ENCODE peak calls at places on chromosomes 11 and 22, in nine cellular contexts. One of them, this sample, is unnamed.

GRCh38 chr22:22911327-22912134 is 23.9 kb downstream of the IGLL5 start:
- DNase-seq in DND-41: no peak
- DNase-seq in brain microvascular endothelial cell: no peak
- DNase-seq in psoas muscle: no peak
- DNase-seq in PC-9: no peak
- DNase-seq in pancreas: no peak
- DNase-seq in cardiac muscle cell: no peak
- DNase-seq in gastrocnemius medialis: no peak
- DNase-seq in tibial artery: no peak
- DNase-seq in this sample: no peak

GRCh38 chr22:37884420-37884819 is 21.7 kb upstream of the MICALL1 start:
- DNase-seq in DND-41: no peak
- DNase-seq in brain microvascular endothelial cell: no peak
- DNase-seq in psoas muscle: no peak
- DNase-seq in PC-9: no peak
- DNase-seq in pancreas: no peak
- DNase-seq in cardiac muscle cell: no peak
- DNase-seq in gastrocnemius medialis: no peak
- DNase-seq in tibial artery: no peak
- DNase-seq in this sample: no peak

GRCh38 chr22:39139933-39140332 is 12.5 kb downstream of the CBX7 start:
- DNase-seq in DND-41: no peak
- DNase-seq in brain microvascular endothelial cell: no peak
- DNase-seq in psoas muscle: no peak
- DNase-seq in PC-9: no peak
- DNase-seq in pancreas: no peak
- DNase-seq in cardiac muscle cell: no peak
- DNase-seq in gastrocnemius medialis: no peak
- DNase-seq in tibial artery: no peak
- DNase-seq in this sample: no peak

GRCh38 chr11:8207080-8208000 is 38.5 kb upstream of the RIC3 start:
- DNase-seq in DND-41: no peak
- DNase-seq in brain microvascular endothelial cell: no peak
- DNase-seq in psoas muscle: no peak
- DNase-seq in PC-9: no peak
- DNase-seq in pancreas: no peak
- DNase-seq in cardiac muscle cell: peak
- DNase-seq in gastrocnemius medialis: no peak
- DNase-seq in tibial artery: no peak
- DNase-seq in this sample: no peak

GRCh38 chr11:110522456-110522855 is 92.7 kb downstream of the FDX1 start:
- DNase-seq in DND-41: no peak
- DNase-seq in brain microvascular endothelial cell: no peak
- DNase-seq in psoas muscle: no peak
- DNase-seq in PC-9: peak
- DNase-seq in pancreas: no peak
- DNase-seq in cardiac muscle cell: no peak
- DNase-seq in gastrocnemius medialis: no peak
- DNase-seq in tibial artery: no peak
- DNase-seq in this sample: no peak

GRCh38 chr11:65150513-65151271 is 16.4 kb upstream of the SYVN1 start:
- DNase-seq in DND-41: no peak
- DNase-seq in brain microvascular endothelial cell: peak
- DNase-seq in psoas muscle: peak
- DNase-seq in PC-9: peak
- DNase-seq in pancreas: peak
- DNase-seq in cardiac muscle cell: peak
- DNase-seq in gastrocnemius medialis: peak
- DNase-seq in tibial artery: peak
- DNase-seq in this sample: peak

GRCh38 chr22:24421428-24421931 is 5.9 kb upstream of the ADORA2A start:
- DNase-seq in DND-41: peak
- DNase-seq in brain microvascular endothelial cell: no peak
- DNase-seq in psoas muscle: no peak
- DNase-seq in PC-9: no peak
- DNase-seq in pancreas: no peak
- DNase-seq in cardiac muscle cell: no peak
- DNase-seq in gastrocnemius medialis: no peak
- DNase-seq in tibial artery: no peak
- DNase-seq in this sample: no peak

GRCh38 chr11:43575931-43576833 is 104.4 kb upstream of the HSD17B12 start:
- DNase-seq in DND-41: no peak
- DNase-seq in brain microvascular endothelial cell: no peak
- DNase-seq in psoas muscle: no peak
- DNase-seq in PC-9: no peak
- DNase-seq in pancreas: no peak
- DNase-seq in cardiac muscle cell: peak
- DNase-seq in gastrocnemius medialis: no peak
- DNase-seq in tibial artery: no peak
- DNase-seq in this sample: no peak

GRCh38 chr11:67545280-67545679 is 22.0 kb upstream of the CABP2 start:
- DNase-seq in DND-41: peak
- DNase-seq in brain microvascular endothelial cell: no peak
- DNase-seq in psoas muscle: peak
- DNase-seq in PC-9: no peak
- DNase-seq in pancreas: no peak
- DNase-seq in cardiac muscle cell: peak
- DNase-seq in gastrocnemius medialis: no peak
- DNase-seq in tibial artery: no peak
- DNase-seq in this sample: peak

GRCh38 chr11:4025248-4025956 is 69.2 kb upstream of the RRM1 start:
- DNase-seq in DND-41: no peak
- DNase-seq in brain microvascular endothelial cell: no peak
- DNase-seq in psoas muscle: no peak
- DNase-seq in PC-9: no peak
- DNase-seq in pancreas: no peak
- DNase-seq in cardiac muscle cell: peak
- DNase-seq in gastrocnemius medialis: no peak
- DNase-seq in tibial artery: no peak
- DNase-seq in this sample: peak

GRCh38 chr11:83472328-83472727 is 186.2 kb upstream of the CCDC90B start:
- DNase-seq in DND-41: no peak
- DNase-seq in brain microvascular endothelial cell: no peak
- DNase-seq in psoas muscle: no peak
- DNase-seq in PC-9: no peak
- DNase-seq in pancreas: no peak
- DNase-seq in cardiac muscle cell: no peak
- DNase-seq in gastrocnemius medialis: no peak
- DNase-seq in tibial artery: no peak
- DNase-seq in this sample: no peak

GRCh38 chr22:32407332-32407731 is 4.7 kb downstream of the RTCB start:
- DNase-seq in DND-41: no peak
- DNase-seq in brain microvascular endothelial cell: no peak
- DNase-seq in psoas muscle: no peak
- DNase-seq in PC-9: no peak
- DNase-seq in pancreas: no peak
- DNase-seq in cardiac muscle cell: no peak
- DNase-seq in gastrocnemius medialis: no peak
- DNase-seq in tibial artery: no peak
- DNase-seq in this sample: no peak

GRCh38 chr11:1934326-1935155 is 12.6 kb upstream of the MRPL23 start:
- DNase-seq in DND-41: no peak
- DNase-seq in brain microvascular endothelial cell: no peak
- DNase-seq in psoas muscle: no peak
- DNase-seq in PC-9: no peak
- DNase-seq in pancreas: no peak
- DNase-seq in cardiac muscle cell: no peak
- DNase-seq in gastrocnemius medialis: no peak
- DNase-seq in tibial artery: no peak
- DNase-seq in this sample: no peak

GRCh38 chr11:61602775-61603569 is 22.1 kb upstream of the SYT7 start:
- DNase-seq in DND-41: no peak
- DNase-seq in brain microvascular endothelial cell: peak
- DNase-seq in psoas muscle: peak
- DNase-seq in PC-9: peak
- DNase-seq in pancreas: peak
- DNase-seq in cardiac muscle cell: peak
- DNase-seq in gastrocnemius medialis: peak
- DNase-seq in tibial artery: peak
- DNase-seq in this sample: peak

GRCh38 chr22:21710156-21710555 is 25.4 kb downstream of the YPEL1 start:
- DNase-seq in DND-41: no peak
- DNase-seq in brain microvascular endothelial cell: no peak
- DNase-seq in psoas muscle: no peak
- DNase-seq in PC-9: no peak
- DNase-seq in pancreas: no peak
- DNase-seq in cardiac muscle cell: no peak
- DNase-seq in gastrocnemius medialis: no peak
- DNase-seq in tibial artery: no peak
- DNase-seq in this sample: no peak

GRCh38 chr11:122394326-122394725 is 261.2 kb upstream of the UBASH3B start:
- DNase-seq in DND-41: no peak
- DNase-seq in brain microvascular endothelial cell: no peak
- DNase-seq in psoas muscle: no peak
- DNase-seq in PC-9: no peak
- DNase-seq in pancreas: no peak
- DNase-seq in cardiac muscle cell: no peak
- DNase-seq in gastrocnemius medialis: no peak
- DNase-seq in tibial artery: no peak
- DNase-seq in this sample: no peak

GRCh38 chr11:74696932-74697687 is 34.1 kb downstream of the CHRDL2 start:
- DNase-seq in DND-41: no peak
- DNase-seq in brain microvascular endothelial cell: peak
- DNase-seq in psoas muscle: peak
- DNase-seq in PC-9: no peak
- DNase-seq in pancreas: peak
- DNase-seq in cardiac muscle cell: peak
- DNase-seq in gastrocnemius medialis: peak
- DNase-seq in tibial artery: peak
- DNase-seq in this sample: peak

GRCh38 chr22:23215294-23216204 is 35.2 kb downstream of the BCR start:
- DNase-seq in DND-41: no peak
- DNase-seq in brain microvascular endothelial cell: no peak
- DNase-seq in psoas muscle: no peak
- DNase-seq in PC-9: peak
- DNase-seq in pancreas: peak
- DNase-seq in cardiac muscle cell: peak
- DNase-seq in gastrocnemius medialis: no peak
- DNase-seq in tibial artery: peak
- DNase-seq in this sample: no peak

GRCh38 chr11:9384535-9385287 is at the start of gene IPO7:
- DNase-seq in DND-41: peak
- DNase-seq in brain microvascular endothelial cell: peak
- DNase-seq in psoas muscle: peak
- DNase-seq in PC-9: peak
- DNase-seq in pancreas: peak
- DNase-seq in cardiac muscle cell: peak
- DNase-seq in gastrocnemius medialis: peak
- DNase-seq in tibial artery: peak
- DNase-seq in this sample: peak
- TF ChIP-seq CTCF in DND-41: peak
- TF ChIP-seq CTCF in brain microvascular endothelial cell: peak
- TF ChIP-seq CTCF in psoas muscle: peak
- TF ChIP-seq CTCF in PC-9: no peak
- TF ChIP-seq CTCF in pancreas: no peak
- TF ChIP-seq CTCF in cardiac muscle cell: peak
- TF ChIP-seq CTCF in gastrocnemius medialis: no peak
- TF ChIP-seq CTCF in tibial artery: no peak
- TF ChIP-seq CTCF in this sample: no peak

GRCh38 chr22:49647346-49648026 is 180.2 kb downstream of the BRD1 start:
- DNase-seq in DND-41: no peak
- DNase-seq in brain microvascular endothelial cell: no peak
- DNase-seq in psoas muscle: no peak
- DNase-seq in PC-9: no peak
- DNase-seq in pancreas: no peak
- DNase-seq in cardiac muscle cell: no peak
- DNase-seq in gastrocnemius medialis: no peak
- DNase-seq in tibial artery: no peak
- DNase-seq in this sample: no peak
- H3K27ac ChIP-seq in DND-41: no peak
- H3K27ac ChIP-seq in brain microvascular endothelial cell: no peak
- H3K27ac ChIP-seq in psoas muscle: no peak
- H3K27ac ChIP-seq in PC-9: no peak
- H3K27ac ChIP-seq in pancreas: no peak
- H3K27ac ChIP-seq in cardiac muscle cell: no peak
- H3K27ac ChIP-seq in gastrocnemius medialis: no peak
- H3K27ac ChIP-seq in tibial artery: no peak
- H3K27ac ChIP-seq in this sample: no peak

DNA sequence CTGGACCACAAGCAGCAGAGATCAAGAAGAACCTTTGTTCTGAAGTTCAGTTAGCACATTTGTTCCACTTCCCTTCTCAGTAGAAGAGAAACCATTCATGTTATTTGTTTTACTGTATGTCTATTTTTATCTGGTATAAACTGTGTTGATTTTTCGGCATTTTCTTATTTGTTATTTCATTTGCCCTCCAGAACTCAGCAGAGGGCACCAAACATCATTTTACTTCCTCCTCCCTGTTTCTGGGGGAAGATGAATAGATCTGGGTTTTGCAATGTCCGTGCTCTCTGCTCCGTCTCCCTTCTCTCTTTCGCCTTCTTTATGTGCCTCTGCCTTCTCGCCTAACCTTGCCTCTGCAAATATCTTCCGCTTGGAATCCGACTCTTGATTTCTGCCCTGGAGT is 366.9 kb downstream of the NTM start:
- DNase-seq in DND-41: no peak
- DNase-seq in brain microvascular endothelial cell: no peak
- DNase-seq in psoas muscle: no peak
- DNase-seq in PC-9: no peak
- DNase-seq in pancreas: no peak
- DNase-seq in cardiac muscle cell: peak
- DNase-seq in gastrocnemius medialis: no peak
- DNase-seq in tibial artery: no peak
- DNase-seq in this sample: no peak
- TF ChIP-seq CTCF in DND-41: no peak
- TF ChIP-seq CTCF in brain microvascular endothelial cell: peak
- TF ChIP-seq CTCF in psoas muscle: no peak
- TF ChIP-seq CTCF in PC-9: no peak
- TF ChIP-seq CTCF in pancreas: no peak
- TF ChIP-seq CTCF in cardiac muscle cell: no peak
- TF ChIP-seq CTCF in gastrocnemius medialis: no peak
- TF ChIP-seq CTCF in tibial artery: no peak
- TF ChIP-seq CTCF in this sample: no peak

GRCh38 chr11:114138411-114138810 is 78.9 kb downstream of the ZBTB16 start:
- DNase-seq in DND-41: no peak
- DNase-seq in brain microvascular endothelial cell: no peak
- DNase-seq in psoas muscle: no peak
- DNase-seq in PC-9: no peak
- DNase-seq in pancreas: no peak
- DNase-seq in cardiac muscle cell: no peak
- DNase-seq in gastrocnemius medialis: no peak
- DNase-seq in tibial artery: no peak
- DNase-seq in this sample: no peak

GRCh38 chr11:114140826-114141225 is 81.3 kb downstream of the ZBTB16 start:
- DNase-seq in DND-41: no peak
- DNase-seq in brain microvascular endothelial cell: no peak
- DNase-seq in psoas muscle: no peak
- DNase-seq in PC-9: no peak
- DNase-seq in pancreas: no peak
- DNase-seq in cardiac muscle cell: no peak
- DNase-seq in gastrocnemius medialis: no peak
- DNase-seq in tibial artery: no peak
- DNase-seq in this sample: no peak

GRCh38 chr11:114145166-114145695 is 85.7 kb downstream of the ZBTB16 start:
- DNase-seq in DND-41: no peak
- DNase-seq in brain microvascular endothelial cell: no peak
- DNase-seq in psoas muscle: no peak
- DNase-seq in PC-9: no peak
- DNase-seq in pancreas: no peak
- DNase-seq in cardiac muscle cell: peak
- DNase-seq in gastrocnemius medialis: no peak
- DNase-seq in tibial artery: no peak
- DNase-seq in this sample: no peak

GRCh38 chr11:114141863-114142590 is 82.5 kb downstream of the ZBTB16 start:
- DNase-seq in DND-41: no peak
- DNase-seq in brain microvascular endothelial cell: no peak
- DNase-seq in psoas muscle: no peak
- DNase-seq in PC-9: no peak
- DNase-seq in pancreas: no peak
- DNase-seq in cardiac muscle cell: no peak
- DNase-seq in gastrocnemius medialis: no peak
- DNase-seq in tibial artery: no peak
- DNase-seq in this sample: no peak

GRCh38 chr11:114142646-114143045 is 83.1 kb downstream of the ZBTB16 start:
- DNase-seq in DND-41: no peak
- DNase-seq in brain microvascular endothelial cell: no peak
- DNase-seq in psoas muscle: no peak
- DNase-seq in PC-9: no peak
- DNase-seq in pancreas: no peak
- DNase-seq in cardiac muscle cell: no peak
- DNase-seq in gastrocnemius medialis: no peak
- DNase-seq in tibial artery: no peak
- DNase-seq in this sample: no peak
- H3K27ac ChIP-seq in DND-41: no peak
- H3K27ac ChIP-seq in brain microvascular endothelial cell: no peak
- H3K27ac ChIP-seq in psoas muscle: peak
- H3K27ac ChIP-seq in PC-9: no peak
- H3K27ac ChIP-seq in pancreas: no peak
- H3K27ac ChIP-seq in cardiac muscle cell: no peak
- H3K27ac ChIP-seq in gastrocnemius medialis: peak
- H3K27ac ChIP-seq in tibial artery: peak
- H3K27ac ChIP-seq in this sample: no peak